ENCODE peak calls at places on chromosomes 13 and 19, in nine cellular contexts. B is GM12865; J is astrocyte; N is anterior cingulate cortex; Q is astrocyte of the hippocampus; M is stimulated activated CD4-positive, alpha-beta T cell treated with anti-CD3 and anti-CD28 coated beads, Interleukin-1b, Interleukin-23, amount 100 ng/mL, for 24 hours; V is NCI-H1105; E is A549; Y is GM12864. D is an unnamed sample.

GRCh38 chr19:14167013-14167593 is 30.7 kb upstream of the ASF1B start:
- DNase-seq in B (no peak), J (no peak), N (no peak), Q (no peak), M (no peak), V (no peak), E (no peak), Y (no peak), D (no peak)

GRCh38 chr13:26658972-26659371 is 101.5 kb downstream of the WASF3 start:
- DNase-seq in B (no peak), J (no peak), N (no peak), Q (no peak), M (no peak), V (no peak), E (no peak), Y (no peak), D (no peak)

GRCh38 chr13:94706854-94707399 is 5.4 kb downstream of the SOX21 start:
- DNase-seq in B (no peak), J (no peak), N (peak), Q (peak), M (no peak), V (no peak), E (no peak), Y (no peak), D (no peak)

GRCh38 chr19:33325920-33326319 is 23.6 kb upstream of the CEBPA start:
- DNase-seq in B (no peak), J (peak), N (peak), Q (peak), M (no peak), V (no peak), E (no peak), Y (no peak), D (no peak)

GRCh38 chr19:5253403-5254110 is 87.1 kb downstream of the PTPRS start:
- DNase-seq in B (no peak), J (peak), N (no peak), Q (peak), M (no peak), V (no peak), E (no peak), Y (no peak), D (no peak)

GRCh38 chr13:29706923-29707322 is 111.4 kb upstream of the SLC7A1 start:
- DNase-seq in B (no peak), J (no peak), N (no peak), Q (no peak), M (no peak), V (no peak), E (no peak), Y (no peak), D (no peak)

GRCh38 chr19:35216026-35216832 is 12.3 kb downstream of the FAM187B start:
- DNase-seq in B (no peak), J (no peak), N (no peak), Q (no peak), M (no peak), V (no peak), E (no peak), Y (no peak), D (no peak)

GRCh38 chr13:31786011-31786410 is 46.7 kb downstream of the RXFP2 start:
- DNase-seq in B (no peak), J (peak), N (no peak), Q (no peak), M (no peak), V (no peak), E (no peak), Y (no peak), D (no peak)

GRCh38 chr13:89969996-89970709 is 1377.3 kb upstream of the MIR17HG start:
- DNase-seq in B (no peak), J (peak), N (no peak), Q (peak), M (no peak), V (no peak), E (no peak), Y (no peak), D (no peak)

D was measured in Panc1.